ENCODE peak calls at places on chromosomes 2 and 18, in seven cellular contexts. One of them, this sample, is unnamed.

GRCh38 chr18:48839819-48840490 is 110.8 kb downstream of the SMAD7 start:
- DNase-seq in SK-N-SH: no peak
- DNase-seq in HepG2: no peak
- DNase-seq in A549: no peak
- DNase-seq in GM12878: no peak
- DNase-seq in HCT116: no peak
- DNase-seq in H1: no peak
- DNase-seq in this sample: no peak

GRCh38 chr2:130826419-130826818 is 10.3 kb upstream of the ARHGEF4 start:
- DNase-seq in HCT116: no peak
- DNase-seq in H1: no peak
- DNase-seq in SK-N-SH: no peak
- DNase-seq in GM12878: no peak
- DNase-seq in HepG2: no peak
- DNase-seq in A549: no peak
- DNase-seq in this sample: no peak

GRCh38 chr2:85243101-85244072 is 84.4 kb downstream of the TGOLN2 start:
- DNase-seq in HCT116: no peak
- DNase-seq in HepG2: peak
- DNase-seq in A549: peak
- DNase-seq in H1: no peak
- DNase-seq in GM12878: no peak
- DNase-seq in SK-N-SH: peak
- DNase-seq in this sample: peak

GRCh38 chr18:56085561-56085960 is 497.6 kb upstream of the TCF4 start:
- DNase-seq in GM12878: no peak
- DNase-seq in SK-N-SH: no peak
- DNase-seq in H1: no peak
- DNase-seq in A549: no peak
- DNase-seq in HepG2: no peak
- DNase-seq in HCT116: no peak
- DNase-seq in this sample: no peak

GRCh38 chr2:9390151-9390850 is 33.0 kb downstream of the ITGB1BP1 start:
- DNase-seq in HepG2: no peak
- DNase-seq in H1: no peak
- DNase-seq in A549: no peak
- DNase-seq in GM12878: no peak
- DNase-seq in SK-N-SH: no peak
- DNase-seq in HCT116: no peak
- DNase-seq in this sample: no peak

GRCh38 chr2:20099780-20100179 is 48.4 kb upstream of the LAPTM4A start:
- DNase-seq in SK-N-SH: no peak
- DNase-seq in HepG2: no peak
- DNase-seq in H1: no peak
- DNase-seq in GM12878: no peak
- DNase-seq in HCT116: no peak
- DNase-seq in A549: no peak
- DNase-seq in this sample: no peak

GRCh38 chr2:155381446-155381845 is 683.0 kb downstream of the KCNJ3 start:
- DNase-seq in HepG2: no peak
- DNase-seq in H1: no peak
- DNase-seq in A549: no peak
- DNase-seq in HCT116: no peak
- DNase-seq in SK-N-SH: no peak
- DNase-seq in GM12878: no peak
- DNase-seq in this sample: peak

GRCh38 chr18:74499633-74500032 is 3.5 kb downstream of the CNDP2 start:
- DNase-seq in A549: no peak
- DNase-seq in HepG2: no peak
- DNase-seq in HCT116: no peak
- DNase-seq in H1: no peak
- DNase-seq in GM12878: peak
- DNase-seq in SK-N-SH: no peak
- DNase-seq in this sample: no peak

GRCh38 chr2:172927381-172928357 is 148.0 kb upstream of the MAP3K20 start:
- DNase-seq in SK-N-SH: no peak
- DNase-seq in H1: no peak
- DNase-seq in HepG2: no peak
- DNase-seq in HCT116: no peak
- DNase-seq in A549: no peak
- DNase-seq in GM12878: no peak
- DNase-seq in this sample: peak

GRCh38 chr18:69777248-69777647 is 170.4 kb downstream of the CD226 start:
- DNase-seq in A549: no peak
- DNase-seq in H1: no peak
- DNase-seq in HepG2: no peak
- DNase-seq in HCT116: no peak
- DNase-seq in GM12878: no peak
- DNase-seq in SK-N-SH: no peak
- DNase-seq in this sample: no peak

GRCh38 chr2:101150306-101151140 is 659 bp downstream of the TBC1D8 start:
- DNase-seq in HepG2: no peak
- DNase-seq in A549: no peak
- DNase-seq in HCT116: no peak
- DNase-seq in H1: no peak
- DNase-seq in GM12878: no peak
- DNase-seq in SK-N-SH: peak
- DNase-seq in this sample: peak

GRCh38 chr2:85273732-85274731 is 53.8 kb downstream of the TGOLN2 start:
- DNase-seq in HepG2: peak
- DNase-seq in GM12878: no peak
- DNase-seq in HCT116: no peak
- DNase-seq in SK-N-SH: peak
- DNase-seq in H1: no peak
- DNase-seq in A549: no peak
- DNase-seq in this sample: peak

GRCh38 chr18:48928787-48929186 is 22.0 kb downstream of the SMAD7 start:
- DNase-seq in H1: no peak
- DNase-seq in A549: no peak
- DNase-seq in HCT116: no peak
- DNase-seq in HepG2: peak
- DNase-seq in GM12878: peak
- DNase-seq in SK-N-SH: peak
- DNase-seq in this sample: peak

GRCh38 chr2:146317959-146318358 is 1526.9 kb upstream of the ACVR2A start:
- DNase-seq in HCT116: no peak
- DNase-seq in SK-N-SH: no peak
- DNase-seq in HepG2: no peak
- DNase-seq in GM12878: no peak
- DNase-seq in H1: no peak
- DNase-seq in A549: no peak
- DNase-seq in this sample: no peak

GRCh38 chr18:37572736-37573135 is 7.1 kb upstream of the CELF4 start:
- DNase-seq in GM12878: no peak
- DNase-seq in SK-N-SH: no peak
- DNase-seq in A549: no peak
- DNase-seq in HCT116: no peak
- DNase-seq in H1: no peak
- DNase-seq in HepG2: no peak
- DNase-seq in this sample: no peak

GRCh38 chr2:127176371-127177311 is 43.5 kb downstream of the CYP27C1 start:
- DNase-seq in A549: no peak
- DNase-seq in SK-N-SH: peak
- DNase-seq in HCT116: no peak
- DNase-seq in HepG2: no peak
- DNase-seq in H1: no peak
- DNase-seq in GM12878: no peak
- DNase-seq in this sample: no peak

GRCh38 chr2:36356199-36356989 is 816 bp downstream of the CRIM1 start:
- DNase-seq in SK-N-SH: peak
- DNase-seq in GM12878: no peak
- DNase-seq in HepG2: no peak
- DNase-seq in A549: no peak
- DNase-seq in HCT116: no peak
- DNase-seq in H1: no peak
- DNase-seq in this sample: peak

GRCh38 chr2:37890893-37891495 is 34.1 kb upstream of the RMDN2 start:
- DNase-seq in SK-N-SH: peak
- DNase-seq in HepG2: peak
- DNase-seq in GM12878: no peak
- DNase-seq in H1: peak
- DNase-seq in A549: peak
- DNase-seq in HCT116: peak
- DNase-seq in this sample: peak

GRCh38 chr2:169260246-169260645 is 102.1 kb downstream of the LRP2 start:
- DNase-seq in HepG2: no peak
- DNase-seq in GM12878: no peak
- DNase-seq in HCT116: no peak
- DNase-seq in SK-N-SH: no peak
- DNase-seq in A549: no peak
- DNase-seq in H1: peak
- DNase-seq in this sample: no peak

GRCh38 chr2:48540237-48540935 is 10.4 kb downstream of the STON1 start:
- DNase-seq in A549: no peak
- DNase-seq in HepG2: no peak
- DNase-seq in HCT116: no peak
- DNase-seq in GM12878: no peak
- DNase-seq in SK-N-SH: no peak
- DNase-seq in H1: no peak
- DNase-seq in this sample: no peak

GRCh38 chr2:158497486-158497885 is 40.7 kb downstream of the PKP4 start:
- DNase-seq in HCT116: no peak
- DNase-seq in HepG2: peak
- DNase-seq in SK-N-SH: no peak
- DNase-seq in H1: no peak
- DNase-seq in A549: no peak
- DNase-seq in GM12878: no peak
- DNase-seq in this sample: peak

GRCh38 chr2:60260646-60261296 is 292.7 kb downstream of the BCL11A start:
- DNase-seq in H1: no peak
- DNase-seq in HCT116: peak
- DNase-seq in A549: no peak
- DNase-seq in HepG2: no peak
- DNase-seq in GM12878: no peak
- DNase-seq in SK-N-SH: no peak
- DNase-seq in this sample: no peak

DNA sequence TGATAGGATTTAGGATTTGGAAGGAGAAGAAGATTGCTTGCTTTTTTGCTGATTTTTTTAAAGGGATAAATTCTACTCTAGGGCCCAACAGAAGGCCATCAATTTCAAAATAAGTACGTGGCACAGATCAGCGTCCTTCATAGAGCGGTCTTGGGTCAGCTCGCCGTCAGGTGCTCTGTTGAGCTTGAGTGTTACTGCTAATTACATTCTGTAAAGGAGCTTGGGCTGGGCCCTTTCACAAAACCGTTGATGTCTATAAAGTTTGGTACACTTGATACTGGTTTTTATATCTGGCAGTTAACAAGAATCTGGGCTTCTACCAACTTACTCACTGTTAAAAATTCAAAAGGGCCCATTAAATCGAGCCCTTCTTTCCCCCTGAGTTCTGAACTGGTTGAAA is 45.5 kb downstream of the ARMC9 start:
- DNase-seq in A549: no peak
- DNase-seq in H1: no peak
- DNase-seq in HCT116: no peak
- DNase-seq in GM12878: no peak
- DNase-seq in HepG2: no peak
- DNase-seq in SK-N-SH: no peak
- DNase-seq in this sample: no peak
- H3K4me2 ChIP-seq in A549: no peak
- H3K4me2 ChIP-seq in H1: no peak
- H3K4me2 ChIP-seq in HCT116: no peak
- H3K4me2 ChIP-seq in GM12878: no peak
- H3K4me2 ChIP-seq in HepG2: no peak
- H3K4me2 ChIP-seq in SK-N-SH: no peak
- H3K4me2 ChIP-seq in this sample: no peak

GRCh38 chr18:35635171-35635570 is 53.6 kb downstream of the GALNT1 start:
- DNase-seq in SK-N-SH: peak
- DNase-seq in GM12878: no peak
- DNase-seq in A549: no peak
- DNase-seq in HCT116: no peak
- DNase-seq in HepG2: peak
- DNase-seq in H1: no peak
- DNase-seq in this sample: peak
- TF ChIP-seq MAX in SK-N-SH: no peak
- TF ChIP-seq MAX in GM12878: no peak
- TF ChIP-seq MAX in A549: no peak
- TF ChIP-seq MAX in HCT116: no peak
- TF ChIP-seq MAX in HepG2: no peak
- TF ChIP-seq MAX in H1: no peak
- TF ChIP-seq MAX in this sample: no peak

DNA sequence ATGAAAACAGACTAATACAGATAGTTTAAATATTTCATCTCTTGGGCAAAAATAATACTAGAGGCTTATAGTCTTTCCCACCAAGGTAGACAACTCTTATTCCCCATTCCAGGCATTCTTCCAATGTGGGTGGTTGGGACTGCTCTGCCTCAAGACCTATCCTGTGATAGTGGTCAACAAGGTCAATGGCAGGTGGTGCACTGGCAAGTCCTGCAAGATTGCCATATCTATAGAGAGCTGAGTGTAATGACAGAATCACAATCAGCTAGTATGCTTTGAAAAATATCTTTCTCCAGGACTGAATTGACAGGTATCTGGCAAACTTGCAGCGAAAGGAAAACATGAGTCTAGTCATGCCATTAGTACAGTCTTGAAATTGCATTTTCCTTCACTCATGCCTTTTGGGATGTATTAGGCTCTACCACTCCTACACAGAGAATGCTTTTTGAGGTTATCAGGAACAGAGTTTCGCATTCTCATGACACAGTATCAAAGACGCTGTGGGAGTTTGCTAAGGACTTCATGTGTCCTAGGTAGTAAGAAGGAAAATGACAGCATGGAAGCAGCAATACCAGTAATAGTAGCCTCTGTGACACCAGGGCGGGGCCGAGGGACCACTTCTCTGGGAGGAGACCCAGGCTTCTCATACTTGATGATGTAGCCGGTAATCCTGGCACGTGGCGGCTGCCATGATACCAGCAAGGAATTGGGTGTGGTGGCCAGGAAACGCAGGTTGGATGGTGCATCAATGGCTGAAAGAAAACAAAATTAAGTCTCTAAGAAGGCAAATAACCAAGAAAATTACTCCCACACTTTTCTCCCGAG is 61.0 kb downstream of the FN1 start:
- DNase-seq in H1: no peak
- DNase-seq in SK-N-SH: no peak
- DNase-seq in A549: no peak
- DNase-seq in GM12878: no peak
- DNase-seq in HepG2: no peak
- DNase-seq in HCT116: no peak
- DNase-seq in this sample: no peak
- H3K4me2 ChIP-seq in H1: no peak
- H3K4me2 ChIP-seq in SK-N-SH: no peak
- H3K4me2 ChIP-seq in A549: no peak
- H3K4me2 ChIP-seq in GM12878: no peak
- H3K4me2 ChIP-seq in HepG2: no peak
- H3K4me2 ChIP-seq in HCT116: no peak
- H3K4me2 ChIP-seq in this sample: no peak

DNA sequence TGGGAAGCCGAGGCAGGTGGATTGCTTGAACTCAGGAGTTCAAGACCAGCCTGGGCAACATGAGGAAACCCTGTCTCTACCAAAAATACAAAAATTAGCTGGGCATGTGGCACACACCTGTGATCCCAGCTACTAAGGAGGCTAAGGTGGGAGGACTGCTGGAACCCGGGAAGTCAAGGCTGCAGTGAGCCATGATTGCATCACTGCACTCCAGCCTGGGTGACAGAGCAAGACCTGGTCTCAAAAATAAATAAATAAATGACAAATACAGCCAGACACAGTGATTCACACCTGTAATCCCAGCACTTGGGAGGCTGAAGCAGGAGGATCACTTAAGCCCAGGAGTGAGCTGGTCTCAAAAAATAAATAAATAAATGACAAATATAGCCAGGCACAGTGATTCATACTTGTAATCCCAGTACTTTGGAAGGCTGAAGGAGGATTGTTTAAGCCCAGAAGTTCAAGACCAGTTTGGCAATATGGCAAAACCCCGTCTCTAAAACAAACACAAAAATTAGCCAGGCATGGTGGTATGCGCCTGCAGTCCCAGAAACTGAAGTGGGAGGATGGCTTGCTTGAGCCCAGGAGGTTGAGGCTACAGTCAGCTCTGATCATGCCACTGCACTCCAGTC is 6.2 kb downstream of the KANSL3 start:
- DNase-seq in HepG2: peak
- DNase-seq in SK-N-SH: no peak
- DNase-seq in GM12878: no peak
- DNase-seq in H1: no peak
- DNase-seq in A549: no peak
- DNase-seq in HCT116: no peak
- DNase-seq in this sample: no peak
- TF ChIP-seq MAX in HepG2: no peak
- TF ChIP-seq MAX in SK-N-SH: no peak
- TF ChIP-seq MAX in GM12878: no peak
- TF ChIP-seq MAX in H1: no peak
- TF ChIP-seq MAX in A549: no peak
- TF ChIP-seq MAX in HCT116: no peak
- TF ChIP-seq MAX in this sample: no peak